ENCODE peak calls at places on chromosome X, in five cellular contexts. V is H1, G is mesenchymal stem cell, T is IMR-90, F is neuronal stem cell. R is an unnamed sample.

GRCh38 chrX:115690554-115691216 is 129.7 kb downstream of the PLS3 start:
- DNase-seq in V (peak; percentile 63), G (peak; percentile 77), F (peak; percentile 70), T (peak; percentile 79), R (peak; percentile 88)

GRCh38 chrX:101803451-101803850 is 128.4 kb downstream of the ZMAT1 start:
- DNase-seq in G (peak; percentile 14), T (peak; percentile 19), F (no peak), V (no peak), R (no peak)

GRCh38 chrX:2342281-2342688 is 158.5 kb downstream of the DHRSX start:
- DNase-seq in V (no peak), F (no peak), T (no peak), G (peak; percentile 33), R (no peak)

GRCh38 chrX:1249101-1249887 is 19.3 kb upstream of the CSF2RA start:
- DNase-seq in V (peak; percentile 78), G (peak; percentile 83), T (no peak), F (peak; percentile 64), R (peak; percentile 97)

GRCh38 chrX:54808109-54808604 is 612 bp downstream of the MAGED2 start:
- DNase-seq in V (peak; percentile 80), G (peak; percentile 62), T (no peak), F (peak; percentile 70), R (no peak)

GRCh38 chrX:103678199-103678993 is 8.1 kb downstream of the MORF4L2 start:
- DNase-seq in F (no peak), T (peak; percentile 78), G (peak; percentile 53), V (no peak), R (no peak)

GRCh38 chrX:1323315-1323714 is 13.3 kb upstream of the IL3RA start:
- DNase-seq in G (peak; percentile 40), F (peak; percentile 20), T (no peak), V (peak; percentile 75), R (peak; percentile 89)

GRCh38 chrX:136021160-136021559 is 35.9 kb downstream of the SLC9A6 start:
- DNase-seq in T (no peak), F (no peak), G (no peak), V (no peak), R (no peak)

GRCh38 chrX:105018865-105019264 is 201.6 kb downstream of the TEX13A start:
- DNase-seq in G (peak; percentile 38), T (no peak), F (no peak), V (no peak), R (no peak)

GRCh38 chrX:133495464-133496391 is 80.4 kb upstream of the GPC4 start:
- DNase-seq in T (peak; percentile 26), V (no peak), F (no peak), G (peak; percentile 81), R (no peak)

GRCh38 chrX:33138677-33139249 is 72.6 kb downstream of the DMD start:
- DNase-seq in T (no peak), F (no peak), V (no peak), G (peak; percentile 10), R (peak; percentile 14)

GRCh38 chrX:30504309-30504708 is 73.3 kb downstream of the TASL start:
- DNase-seq in T (peak; percentile 41), F (peak; percentile 30), G (peak; percentile 42), V (no peak), R (peak; percentile 20)

GRCh38 chrX:135522132-135522530 is 1.7 kb downstream of the INTS6L start:
- DNase-seq in G (no peak), T (no peak), V (no peak), F (no peak), R (no peak)

GRCh38 chrX:117987376-117987775 is 129.2 kb downstream of the KLHL13 start:
- DNase-seq in V (no peak), T (peak; percentile 70), F (no peak), G (no peak), R (no peak)

GRCh38 chrX:19593684-19594083 is 78.4 kb upstream of the MAP3K15 start:
- DNase-seq in G (peak; percentile 48), V (no peak), T (peak; percentile 48), F (no peak), R (peak; percentile 36)

GRCh38 chrX:14712096-14712495 is 160.8 kb downstream of the FANCB start:
- DNase-seq in T (no peak), V (no peak), G (peak; percentile 0), F (no peak), R (peak; percentile 44)

GRCh38 chrX:15451913-15452312 is 41.2 kb downstream of the PIR start:
- DNase-seq in G (no peak), F (no peak), V (no peak), T (peak; percentile 21), R (no peak)

GRCh38 chrX:133005038-133005437 is 46.6 kb upstream of the HS6ST2 start:
- DNase-seq in F (peak; percentile 9), V (no peak), G (peak; percentile 8), T (peak; percentile 1), R (peak; percentile 4)

GRCh38 chrX:28901637-28902036 is 314.4 kb downstream of the IL1RAPL1 start:
- DNase-seq in T (peak; percentile 82), V (no peak), G (peak; percentile 3), F (no peak), R (no peak)

GRCh38 chrX:153884136-153885076 is 1.6 kb downstream of the L1CAM start:
- DNase-seq in V (no peak), T (no peak), G (no peak), F (no peak), R (no peak)

GRCh38 chrX:44055638-44056037 is 82.4 kb upstream of the NDP start:
- DNase-seq in T (no peak), F (no peak), V (no peak), G (no peak), R (no peak)

GRCh38 chrX:114959729-114960128 is 57.7 kb downstream of the IL13RA2 start:
- DNase-seq in G (peak; percentile 3), V (no peak), T (peak; percentile 22), F (no peak), R (no peak)

GRCh38 chrX:123088331-123088730 is 95.7 kb upstream of the GRIA3 start:
- DNase-seq in G (no peak), F (no peak), V (no peak), T (no peak), R (no peak)

GRCh38 chrX:15930585-15930984 is 76.0 kb upstream of the AP1S2 start:
- DNase-seq in F (no peak), T (peak; percentile 66), G (peak; percentile 44), V (no peak), R (peak; percentile 75)

GRCh38 chrX:41922125-41922521 is 1.2 kb downstream of the CASK start:
- DNase-seq in G (peak; percentile 52), V (no peak), F (no peak), T (peak; percentile 27), R (no peak)

GRCh38 chrX:148416931-148417330 is 83.5 kb upstream of the AFF2 start:
- DNase-seq in F (no peak), T (no peak), V (no peak), G (no peak), R (no peak)

GRCh38 chrX:54821310-54821709 is 13.8 kb downstream of the MAGED2 start:
- DNase-seq in T (no peak), V (no peak), G (no peak), F (no peak), R (no peak)

GRCh38 chrX:70452143-70452733 is 7.6 kb downstream of the DLG3 start:
- DNase-seq in V (peak; percentile 73), G (peak; percentile 46), F (no peak), T (peak; percentile 17), R (peak; percentile 64)
- H2AK5ac ChIP-seq in V (no peak overlapping the region), G (no peak overlapping the region), F (no peak overlapping the region), T (no peak overlapping the region), R (no peak overlapping the region)

GRCh38 chrX:107629533-107629909 is 1.2 kb downstream of the PRPS1 start:
- DNase-seq in V (no peak), F (no peak), T (peak; percentile 36), G (peak; percentile 49), R (peak; percentile 58)

GRCh38 chrX:107630031-107630689 is 1.9 kb downstream of the PRPS1 start:
- DNase-seq in F (no peak), G (no peak), V (no peak), T (no peak), R (peak; percentile 55)

GRCh38 chrX:107627792-107628661 is at the start of gene PRPS1:
- DNase-seq in T (peak; percentile 95), G (peak; percentile 96), V (peak; percentile 77), F (peak; percentile 85), R (peak; percentile 98)

GRCh38 chrX:107626916-107627315 is 1.4 kb upstream of the PRPS1 start:
- DNase-seq in G (no peak), T (no peak), F (no peak), V (no peak), R (no peak)

DNA sequence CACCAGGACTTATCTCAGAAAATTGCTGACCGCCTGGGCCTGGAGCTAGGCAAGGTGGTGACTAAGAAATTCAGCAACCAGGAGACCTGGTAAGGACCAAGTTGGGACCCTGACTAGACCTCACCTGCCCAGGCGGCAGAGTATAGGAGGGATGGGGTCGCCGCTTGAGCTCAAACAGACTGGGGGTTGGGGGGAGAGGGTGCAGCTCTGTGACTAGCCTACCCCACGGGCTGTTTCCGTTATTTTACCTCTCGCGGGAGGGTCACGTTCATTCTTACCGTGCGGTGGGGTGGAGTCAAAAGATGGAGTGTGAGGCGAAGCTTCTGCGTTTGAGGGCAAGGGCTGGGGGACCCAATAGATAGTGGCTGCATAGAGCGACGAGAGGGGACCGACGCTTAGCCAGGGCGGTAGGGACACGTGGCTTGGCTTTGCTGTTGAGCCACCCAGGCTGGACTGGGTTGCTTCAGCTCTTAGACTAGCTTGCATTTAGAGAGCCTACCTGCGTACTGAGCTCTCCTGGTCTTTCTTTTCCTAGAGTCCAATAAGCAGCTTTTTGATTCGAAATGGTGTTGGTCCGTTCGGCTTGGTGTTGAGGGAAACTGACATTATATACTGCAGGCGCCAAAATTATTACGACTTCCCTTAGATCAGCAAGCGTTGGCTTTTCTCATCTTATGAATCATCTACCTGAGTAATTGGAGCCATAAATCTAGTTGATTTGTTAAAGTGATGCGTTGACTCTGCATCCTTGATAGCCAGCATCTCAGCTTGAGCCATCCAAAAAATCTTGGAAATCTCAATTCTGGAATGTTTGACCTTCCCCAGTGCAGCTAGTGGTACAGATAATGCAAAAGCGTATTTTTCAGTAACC is 587 bp downstream of the PRPS1 start:
- DNase-seq in G (peak; percentile 39), T (peak; percentile 6), F (no peak), V (peak; percentile 48), R (peak; percentile 59)
- H2AK5ac ChIP-seq in G (no peak overlapping the region), T (no peak overlapping the region), F (no peak overlapping the region), V (no peak overlapping the region), R (no peak overlapping the region)

DNA sequence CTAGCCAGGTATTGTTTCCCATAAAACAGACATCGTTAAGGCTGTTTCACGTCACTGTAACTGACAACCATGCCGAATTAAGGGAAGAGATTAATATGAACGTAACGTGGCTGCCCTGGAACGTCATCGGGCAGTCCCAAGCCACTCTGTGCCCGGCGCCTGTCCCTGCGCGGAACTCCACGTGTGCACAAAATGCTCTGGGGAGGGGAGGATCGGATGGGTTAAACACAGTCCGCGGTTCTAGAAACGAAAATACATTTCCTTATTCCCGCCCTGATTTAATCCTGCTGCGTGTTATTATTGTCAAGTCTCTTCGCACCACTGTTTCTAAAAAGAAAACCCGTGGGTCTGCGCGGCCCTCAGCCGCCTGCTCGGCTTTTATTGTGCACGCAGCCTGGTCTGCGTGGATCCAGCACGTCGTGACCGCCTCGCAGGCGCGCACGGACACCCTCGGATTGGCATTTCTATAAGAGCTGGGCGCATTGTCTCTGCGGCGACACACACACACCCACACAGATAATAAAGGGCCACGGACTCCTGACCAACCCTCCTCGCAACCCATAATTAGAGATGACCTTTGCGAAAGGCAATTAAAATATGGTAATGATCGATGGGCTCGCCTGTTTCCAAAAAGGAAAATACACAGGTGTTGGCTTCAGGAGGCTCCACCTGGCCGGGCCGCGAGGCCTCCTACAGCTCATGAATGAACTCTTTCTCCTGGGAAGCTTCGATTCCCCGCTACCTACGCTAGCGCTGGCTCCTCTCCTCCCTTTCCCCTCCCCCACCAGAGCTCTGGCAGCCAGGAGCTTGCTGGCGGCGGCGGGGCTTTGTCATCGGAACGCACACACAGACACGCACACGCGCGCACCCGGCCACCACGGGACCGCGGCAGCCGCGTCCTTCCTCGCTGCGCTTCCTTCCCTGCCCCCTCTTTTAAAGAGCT is 69.8 kb upstream of the BCOR start:
- DNase-seq in F (no peak), G (peak; percentile 57), V (peak; percentile 60), T (no peak), R (peak; percentile 67)
- H2AK5ac ChIP-seq in F (no peak overlapping the region), G (no peak overlapping the region), V (peak overlapping the region; percentile 86), T (no peak overlapping the region), R (no peak overlapping the region)

GRCh38 chrX:7926914-7927258 is 327 bp downstream of the PNPLA4 start:
- DNase-seq in G (no peak), V (no peak), T (no peak), F (no peak), R (no peak)
- H2AK5ac ChIP-seq in G (no peak overlapping the region), V (no peak overlapping the region), T (no peak overlapping the region), F (no peak overlapping the region), R (no peak overlapping the region)

R was measured in mesendoderm.